ENCODE peak calls at places on chromosomes 5 and 9, in eight cellular contexts. P, F, O, T, Z, V, B and L are unnamed samples.
A peak's percentile ranks its signal among the peaks of the same experiment; 100 is the strongest.

GRCh38 chr5:69276422-69277174 is 41.9 kb downstream of the CDK7 start:
- DNase-seq in P (peak; percentile 44), V (peak; percentile 25), B (no peak), F (no peak), T (peak; percentile 74), O (peak; percentile 37), Z (no peak), L (no peak)

GRCh38 chr9:92064711-92065110 is 50.5 kb downstream of the SPTLC1 start:
- DNase-seq in V (peak; percentile 3), T (peak; percentile 54), P (no peak), O (no peak), F (no peak), Z (no peak), B (no peak), L (no peak)

GRCh38 chr9:84669293-84670105 is at the start of gene NTRK2:
- DNase-seq in V (peak; percentile 27), P (peak; percentile 36), F (peak; percentile 88), B (peak; percentile 84), Z (peak; percentile 26), O (no peak), T (peak; percentile 31), L (no peak)

GRCh38 chr5:74054139-74054538 is 428.1 kb downstream of the ARHGEF28 start:
- DNase-seq in B (no peak), F (no peak), Z (no peak), O (no peak), V (no peak), T (no peak), P (no peak), L (no peak)

GRCh38 chr9:80020056-80020455 is 448.3 kb downstream of the TLE4 start:
- DNase-seq in Z (no peak), T (no peak), O (no peak), B (no peak), F (no peak), P (no peak), V (no peak), L (no peak)

GRCh38 chr5:170721681-170722080 is 61.8 kb upstream of the GABRP start:
- DNase-seq in O (no peak), T (no peak), V (no peak), Z (no peak), F (no peak), B (no peak), P (no peak), L (no peak)

GRCh38 chr9:107465467-107466451 is 23.8 kb downstream of the KLF4 start:
- DNase-seq in P (peak; percentile 90), O (peak; percentile 58), V (peak; percentile 35), B (peak; percentile 81), Z (no peak), T (peak; percentile 71), F (peak; percentile 91), L (no peak)

GRCh38 chr9:89806371-89807100 is 201.7 kb downstream of the GADD45G start:
- DNase-seq in Z (peak; percentile 44), T (no peak), F (no peak), O (no peak), P (no peak), V (peak; percentile 49), B (no peak), L (no peak)

GRCh38 chr9:38621434-38622082 is 1.2 kb upstream of the ANKRD18A start:
- DNase-seq in P (peak; percentile 50), F (no peak), V (no peak), Z (no peak), T (no peak), B (peak; percentile 72), O (no peak), L (peak; percentile 24)

GRCh38 chr5:150645070-150645700 is 4.7 kb downstream of the SYNPO start:
- DNase-seq in Z (no peak), O (no peak), P (no peak), V (peak; percentile 97), B (peak; percentile 95), T (peak; percentile 97), F (peak; percentile 95), L (no peak)

GRCh38 chr5:40410231-40410861 is 269.4 kb upstream of the PTGER4 start:
- DNase-seq in B (no peak), P (no peak), Z (peak; percentile 83), F (no peak), O (no peak), V (peak; percentile 94), T (peak; percentile 62), L (peak; percentile 94)

GRCh38 chr9:136618578-136619547 is 43.9 kb upstream of the EGFL7 start:
- DNase-seq in O (no peak), F (no peak), V (no peak), B (no peak), P (no peak), Z (no peak), T (no peak), L (no peak)

GRCh38 chr9:110429453-110429852 is 91.8 kb upstream of the TXNDC8 start:
- DNase-seq in B (no peak), V (peak; percentile 6), F (no peak), Z (no peak), T (no peak), P (no peak), O (no peak), L (no peak)

GRCh38 chr5:173954671-173955605 is 34.0 kb upstream of the C5orf47 start:
- DNase-seq in V (peak; percentile 40), Z (no peak), T (peak; percentile 74), B (no peak), F (no peak), O (no peak), P (peak; percentile 74), L (no peak)

GRCh38 chr9:122121931-122122330 is 28.8 kb upstream of the TTLL11 start:
- DNase-seq in F (peak; percentile 48), T (no peak), V (no peak), P (no peak), B (peak; percentile 46), O (no peak), Z (no peak), L (no peak)